ENCODE peak calls at places on chromosome 10, in four cellular contexts. I, J, Z and O are unnamed samples.

GRCh38 chr10:116685807-116686206 is 56.6 kb downstream of the HSPA12A start:
- DNase-seq in Z (no peak), J (no peak), I (no peak), O (no peak)

GRCh38 chr10:17022399-17022798 is 107.2 kb downstream of the CUBN start:
- DNase-seq in I (no peak), J (peak), Z (no peak), O (no peak)

GRCh38 chr10:71395621-71396020 is 1.1 kb upstream of the CDH23 start:
- DNase-seq in Z (no peak), I (no peak), J (no peak), O (no peak)

GRCh38 chr10:23065549-23065948 is 29.8 kb upstream of the MSRB2 start:
- DNase-seq in Z (peak), J (peak), I (no peak), O (peak)

GRCh38 chr10:46272863-46273415 is 13.9 kb upstream of the ANTXRL start:
- DNase-seq in I (no peak), J (no peak), Z (no peak), O (no peak)

GRCh38 chr10:11156480-11156879 is 138.8 kb downstream of the CELF2 start:
- DNase-seq in Z (no peak), I (no peak), J (no peak), O (no peak)

GRCh38 chr10:129491123-129491734 is 24.2 kb downstream of the MGMT start:
- DNase-seq in J (peak), Z (peak), I (no peak), O (no peak)

GRCh38 chr10:58424176-58424575 is 39.0 kb downstream of the TFAM start:
- DNase-seq in I (no peak), J (peak), Z (peak), O (no peak)

GRCh38 chr10:132519382-132520146 is 18.0 kb upstream of the INPP5A start:
- DNase-seq in Z (no peak), J (no peak), I (no peak), O (no peak)

GRCh38 chr10:132711618-132712051 is 74.3 kb downstream of the NKX6-2 start:
- DNase-seq in I (no peak), J (no peak), Z (no peak), O (no peak)

GRCh38 chr10:73779018-73779417 is 2.8 kb upstream of the CHCHD1 start:
- DNase-seq in I (no peak), J (no peak), Z (no peak), O (no peak)

GRCh38 chr10:61188691-61189090 is 244.7 kb upstream of the RHOBTB1 start:
- DNase-seq in J (no peak), I (no peak), Z (peak), O (no peak)

GRCh38 chr10:76583711-76584161 is 1053.9 kb downstream of the KCNMA1 start:
- DNase-seq in Z (peak), J (peak), I (no peak), O (no peak)

GRCh38 chr10:3477683-3478082 is 305.1 kb upstream of the PITRM1 start:
- DNase-seq in I (no peak), J (peak), Z (peak), O (no peak)

GRCh38 chr10:17348111-17349008 is 106.0 kb downstream of the ST8SIA6 start:
- DNase-seq in I (no peak), J (peak), Z (peak), O (no peak)

GRCh38 chr10:34024708-34025425 is 690.4 kb upstream of the NRP1 start:
- DNase-seq in I (no peak), J (peak), Z (peak), O (no peak)

GRCh38 chr10:5584895-5585516 is 60.2 kb downstream of the CALML3 start:
- DNase-seq in Z (peak), I (no peak), J (peak), O (no peak)

GRCh38 chr10:94066411-94066810 is 72.7 kb downstream of the PLCE1 start:
- DNase-seq in Z (peak), I (no peak), J (peak), O (no peak)

GRCh38 chr10:58518775-58519174 is 6.1 kb downstream of the BICC1 start:
- DNase-seq in J (no peak), I (no peak), Z (peak), O (no peak)

GRCh38 chr10:63421591-63421990 is 44.2 kb downstream of the JMJD1C start:
- DNase-seq in I (peak), Z (no peak), J (no peak), O (no peak)

GRCh38 chr10:118459642-118460193 is 117.6 kb upstream of the FAM204A start:
- DNase-seq in I (peak), Z (peak), J (peak), O (peak)

GRCh38 chr10:124394583-124394982 is 24.1 kb downstream of the OAT start:
- DNase-seq in Z (peak), J (no peak), I (no peak), O (no peak)

GRCh38 chr10:36801660-36802059 is 323.7 kb upstream of the ANKRD30A start:
- DNase-seq in I (no peak), J (no peak), Z (no peak), O (no peak)

GRCh38 chr10:36803229-36803628 is 322.2 kb upstream of the ANKRD30A start:
- DNase-seq in Z (no peak), I (no peak), J (no peak), O (no peak)

GRCh38 chr10:36802523-36803153 is 322.8 kb upstream of the ANKRD30A start:
- DNase-seq in I (no peak), J (peak), Z (no peak), O (no peak)
- H3K27ac ChIP-seq in I (no peak), J (no peak), Z (no peak), O (no peak)

DNA sequence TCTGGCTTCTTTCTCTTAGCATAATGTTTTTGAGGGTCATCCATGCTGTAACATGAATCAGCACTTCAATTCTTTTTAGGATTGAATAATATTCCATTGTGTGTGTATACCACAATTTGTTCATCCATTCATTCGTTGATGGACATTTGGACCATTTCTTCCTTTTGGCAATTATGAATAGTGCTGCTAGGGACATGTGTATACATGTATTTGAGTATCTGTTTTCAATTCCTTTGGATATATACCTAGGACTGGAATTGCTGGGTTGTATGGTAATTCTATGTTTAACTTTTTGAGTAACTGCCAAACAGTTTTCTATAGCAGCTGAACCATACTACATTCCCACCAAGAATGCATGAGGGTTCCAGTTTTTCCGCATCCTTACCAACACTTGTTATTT is 39.2 kb downstream of the GBF1 start:
- DNase-seq in I (no peak), Z (no peak), J (no peak), O (no peak)
- H3K27ac ChIP-seq in I (no peak), Z (no peak), J (no peak), O (no peak)

GRCh38 chr10:87712913-87713616 is 53.4 kb downstream of the PAPSS2 start:
- DNase-seq in I (no peak), J (no peak), Z (no peak), O (no peak)

GRCh38 chr10:87715727-87716670 is 56.3 kb downstream of the PAPSS2 start:
- DNase-seq in J (no peak), I (no peak), Z (no peak), O (no peak)

DNA sequence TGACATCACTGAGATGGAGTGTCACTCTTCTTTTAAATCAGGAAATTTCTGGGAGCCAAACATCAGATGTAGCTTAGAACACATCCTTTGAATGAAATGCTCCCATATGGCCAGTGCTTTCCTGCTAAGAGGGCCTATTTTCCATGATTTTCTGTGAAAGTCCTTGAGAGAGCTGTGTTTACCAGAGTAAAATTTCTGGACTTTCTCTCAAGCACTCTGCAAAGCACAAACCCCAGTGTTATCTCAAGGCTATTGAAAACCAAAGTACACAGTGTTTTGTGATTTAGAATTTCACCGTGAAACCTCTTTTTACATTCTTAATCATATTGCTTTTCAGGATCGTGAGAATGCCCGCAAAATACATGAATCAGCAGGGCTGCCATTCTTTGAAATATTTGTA is 54.0 kb downstream of the PAPSS2 start:
- DNase-seq in J (no peak), I (no peak), Z (no peak), O (no peak)
- H3K27ac ChIP-seq in J (peak), I (no peak), Z (no peak), O (no peak)

DNA sequence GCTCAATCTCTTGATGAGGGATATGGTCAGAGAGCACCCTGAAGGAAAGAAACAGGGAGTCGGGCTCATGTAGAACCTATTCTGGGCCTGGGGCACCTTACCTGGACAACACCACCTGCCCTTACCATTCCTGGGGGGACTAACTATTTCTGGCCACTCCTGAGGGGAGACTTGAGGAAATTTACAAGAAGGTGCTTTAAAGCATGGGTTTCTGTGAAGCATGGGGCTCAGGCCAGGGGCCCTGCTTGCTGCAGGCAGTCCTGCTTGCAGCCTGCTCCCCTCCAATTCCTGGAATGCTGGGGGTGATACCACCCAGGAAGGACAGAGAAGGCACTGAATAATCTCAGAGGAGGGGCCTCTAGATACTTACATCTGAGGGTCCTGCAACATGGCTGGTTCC is 44.9 kb downstream of the SH2D4B start:
- DNase-seq in Z (no peak), I (no peak), J (no peak), O (no peak)
- H3K27ac ChIP-seq in Z (no peak), I (no peak), J (no peak), O (no peak)

GRCh38 chr10:104299031-104299904 is 30.3 kb downstream of the GSTO2 start:
- DNase-seq in J (peak), Z (no peak), I (no peak), O (no peak)

GRCh38 chr10:104297697-104298660 is 29.0 kb downstream of the GSTO2 start:
- DNase-seq in I (peak), J (peak), Z (no peak), O (no peak)

GRCh38 chr10:104293781-104294321 is 24.9 kb downstream of the GSTO2 start:
- DNase-seq in Z (no peak), I (no peak), J (no peak), O (no peak)

GRCh38 chr10:104300002-104300735 is 31.2 kb downstream of the GSTO2 start:
- DNase-seq in J (peak), I (peak), Z (peak), O (no peak)

DNA sequence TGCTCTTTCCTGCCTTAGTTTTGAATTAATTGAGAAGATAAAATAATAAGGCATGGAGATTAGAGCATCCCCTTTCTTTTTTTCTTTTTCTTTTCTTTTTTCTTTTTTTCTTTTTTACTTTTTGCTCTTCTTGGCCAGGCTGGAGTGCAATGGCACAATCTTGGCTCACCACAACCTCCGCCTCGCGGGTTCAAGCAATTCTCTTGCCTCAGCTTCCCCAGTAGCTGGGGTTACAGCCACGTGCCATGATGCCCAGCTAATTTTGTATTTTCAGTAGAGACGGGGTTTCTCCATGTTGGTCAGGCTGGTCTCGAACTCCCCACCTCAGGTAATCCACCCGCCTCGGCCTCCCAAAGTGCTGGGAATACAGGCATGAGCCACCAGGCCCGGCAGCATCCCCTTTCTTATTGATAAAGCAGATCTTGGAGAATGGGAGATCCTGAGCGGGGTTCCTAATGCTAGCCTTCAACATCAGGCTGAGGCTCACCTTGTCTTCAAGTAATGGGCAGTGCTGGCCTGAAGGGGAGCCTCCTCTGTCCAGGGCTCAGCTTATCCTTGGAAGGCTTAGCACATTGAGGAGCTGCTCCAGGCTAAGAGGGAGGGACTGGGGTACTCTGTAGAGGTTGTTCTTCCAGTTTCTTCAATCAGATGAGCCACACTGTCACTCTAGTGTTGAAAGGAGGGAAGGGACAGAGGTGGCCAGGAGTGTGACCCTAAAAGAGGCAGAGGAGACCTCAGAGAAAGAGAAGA is 27.9 kb downstream of the GSTO2 start:
- DNase-seq in J (no peak), Z (no peak), I (no peak), O (no peak)
- H3K27ac ChIP-seq in J (no peak), Z (no peak), I (no peak), O (no peak)